ENCODE peak calls at places on chromosomes 4 and X, in five cellular contexts. E, J, L, K and N are unnamed samples.

GRCh38 chr4:181987392-181987791 is 255.8 kb upstream of the TENM3 start:
- DNase-seq in K (no peak), J (no peak), L (no peak), E (no peak), N (no peak)

GRCh38 chrX:149871940-149872339 is 9.0 kb upstream of the MAGEA8 start:
- DNase-seq in E (peak; percentile 24), K (no peak), J (no peak), L (no peak), N (no peak)

GRCh38 chrX:69152398-69152797 is 12.9 kb downstream of the PJA1 start:
- DNase-seq in E (peak; percentile 68), K (no peak), J (peak; percentile 7), L (peak; percentile 68), N (peak; percentile 43)

GRCh38 chr4:169314906-169315305 is 44.1 kb upstream of the SH3RF1 start:
- DNase-seq in J (peak; percentile 81), E (peak; percentile 50), L (peak; percentile 61), K (peak; percentile 70), N (no peak)

GRCh38 chr4:57190651-57191481 is 80.7 kb upstream of the IGFBP7 start:
- DNase-seq in L (no peak), K (peak; percentile 13), E (peak; percentile 57), J (peak; percentile 48), N (no peak)

GRCh38 chrX:2449135-2449886 is 51.5 kb downstream of the DHRSX start:
- DNase-seq in L (peak; percentile 8), E (no peak), K (no peak), J (no peak), N (no peak)

GRCh38 chr4:131348258-131348657 is 1800.8 kb upstream of the PCDH10 start:
- DNase-seq in K (no peak), E (no peak), J (no peak), L (no peak), N (no peak)

GRCh38 chr4:183398298-183399129 is 45.9 kb upstream of the CDKN2AIP start:
- DNase-seq in E (peak; percentile 78), L (peak; percentile 82), J (peak; percentile 67), K (peak; percentile 69), N (peak; percentile 82)

GRCh38 chr4:71270901-71271300 is 67.9 kb upstream of the SLC4A4 start:
- DNase-seq in K (peak; percentile 45), L (no peak), E (no peak), J (no peak), N (no peak)

GRCh38 chr4:188735082-188735481 is 595.8 kb downstream of the TRIML1 start:
- DNase-seq in K (no peak), J (no peak), L (no peak), E (no peak), N (no peak)

GRCh38 chr4:12041828-12042227 is 613.1 kb upstream of the HS3ST1 start:
- DNase-seq in L (no peak), K (no peak), E (no peak), J (no peak), N (no peak)
- TF ChIP-seq CTCF in L (no peak), K (no peak), E (no peak), J (peak; percentile 31), N (peak; percentile 59)

DNA sequence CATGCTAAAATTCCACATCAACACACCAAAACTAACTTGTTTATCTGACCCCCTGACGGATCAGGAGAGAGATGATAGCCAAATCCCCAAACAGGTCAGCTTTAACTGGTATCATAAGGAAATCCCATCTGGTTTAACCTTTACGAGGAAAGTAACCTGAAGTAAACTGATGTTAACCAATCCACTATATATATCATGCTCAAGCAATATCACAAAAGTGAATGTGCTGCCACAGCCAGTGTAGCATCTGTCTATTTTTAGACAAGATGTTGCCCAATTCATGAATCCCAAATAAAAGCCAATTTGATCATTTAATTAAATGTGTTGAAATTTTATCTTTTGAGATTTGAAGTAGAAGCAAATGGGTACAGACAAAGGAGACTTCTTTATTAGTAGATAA is 44.5 kb downstream of the EGF start:
- DNase-seq in L (no peak), E (no peak), K (no peak), J (no peak), N (no peak)
- TF ChIP-seq CTCF in L (no peak), E (no peak), K (no peak), J (no peak), N (no peak)

DNA sequence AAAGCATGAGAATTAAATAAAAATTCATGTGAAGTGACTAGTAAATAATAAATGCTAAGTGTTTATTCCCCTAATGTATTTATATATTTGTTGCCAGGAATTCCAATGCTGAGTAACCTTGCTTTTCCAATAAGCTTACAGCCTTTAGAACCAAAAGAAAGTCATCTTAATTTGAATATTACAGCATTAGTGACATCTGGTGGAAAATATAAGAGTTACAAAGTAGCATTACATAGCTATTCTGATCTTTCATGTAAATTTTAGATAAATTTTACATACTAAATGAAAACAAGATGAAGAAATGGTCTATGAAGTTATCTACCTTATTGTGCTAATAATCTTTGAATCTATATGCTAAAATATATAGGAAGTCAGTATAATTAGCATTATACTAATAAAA is 10.4 kb downstream of the MAD2L1 start:
- DNase-seq in E (no peak), J (no peak), K (peak; percentile 70), L (no peak), N (no peak)
- TF ChIP-seq CTCF in E (no peak), J (peak; percentile 41), K (peak; percentile 55), L (peak; percentile 43), N (peak; percentile 60)

GRCh38 chrX:9757366-9757765 is 8.3 kb downstream of the GPR143 start:
- DNase-seq in E (no peak), K (no peak), J (no peak), L (no peak), N (no peak)
- TF ChIP-seq CTCF in E (no peak), K (no peak), J (no peak), L (no peak), N (no peak)

GRCh38 chr4:79247695-79248394 is 78.0 kb downstream of the NAA11 start:
- DNase-seq in K (no peak), E (no peak), L (no peak), J (no peak), N (no peak)

GRCh38 chr4:79237836-79238235 is 88.0 kb downstream of the NAA11 start:
- DNase-seq in J (no peak), L (no peak), E (no peak), K (no peak), N (no peak)

DNA sequence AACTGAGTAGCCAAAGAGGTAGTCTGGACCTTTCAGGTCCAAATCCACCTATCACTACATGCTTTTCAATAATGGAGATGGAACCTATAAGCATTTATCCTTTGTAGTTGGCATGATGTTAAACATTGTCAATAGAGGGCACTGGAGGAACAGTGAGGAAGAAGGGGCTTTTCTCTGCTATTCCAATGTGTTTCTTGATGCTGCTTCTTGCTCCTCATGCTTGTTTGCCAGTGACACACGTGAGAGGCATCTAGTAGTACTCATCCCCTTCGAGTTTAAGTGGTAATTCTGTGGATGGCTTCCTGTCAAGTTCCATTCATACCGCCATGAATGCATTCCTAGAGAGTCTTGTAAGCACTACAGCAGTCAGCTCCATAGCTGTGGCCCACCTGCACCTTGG is 84.0 kb downstream of the NAA11 start:
- DNase-seq in J (no peak), L (no peak), K (peak; percentile 49), E (no peak), N (no peak)
- TF ChIP-seq CTCF in J (no peak), L (no peak), K (no peak), E (no peak), N (no peak)

DNA sequence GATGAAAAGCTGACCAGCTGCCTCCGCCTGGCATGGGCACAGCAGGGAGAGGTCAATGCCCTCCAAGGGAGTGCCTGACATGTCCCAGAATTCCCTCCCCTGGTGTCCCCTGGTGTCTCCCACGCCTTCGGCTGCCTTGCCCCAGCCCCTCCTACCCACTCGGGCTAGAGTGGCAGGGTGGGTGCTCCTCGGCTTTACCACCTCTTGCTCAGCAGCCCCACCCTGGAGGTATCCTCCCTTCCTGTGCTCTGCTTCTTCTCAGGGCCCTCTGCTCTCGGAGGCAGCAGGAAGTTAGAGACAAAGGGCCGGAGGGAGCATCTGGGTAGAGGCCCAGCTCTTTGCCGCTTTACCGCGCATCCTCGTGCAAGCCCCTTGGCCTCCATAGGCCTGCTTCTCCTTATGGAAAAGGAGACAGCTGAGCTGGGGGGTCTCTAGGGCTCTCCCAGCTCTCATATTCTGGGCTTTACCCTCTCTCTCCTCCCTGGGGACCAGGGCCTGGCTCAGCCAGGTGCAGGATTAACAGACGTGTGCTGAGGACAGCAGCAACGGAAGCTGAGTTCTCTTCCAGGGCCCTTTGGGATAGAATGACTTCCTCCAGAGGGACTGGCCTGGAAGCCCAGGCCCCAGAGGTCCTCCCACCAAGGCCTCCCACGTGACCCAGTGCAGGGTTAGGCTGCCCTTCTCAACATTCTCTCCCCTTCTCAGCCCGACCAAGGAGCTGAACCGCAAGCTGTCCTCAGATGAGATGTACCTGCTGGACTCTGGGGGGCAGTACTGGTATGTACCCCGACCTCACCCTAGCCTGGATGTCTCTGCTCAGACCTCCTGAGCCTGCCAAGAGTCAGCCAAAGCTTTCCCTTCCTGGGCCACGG is 17.2 kb downstream of the XPNPEP2 start:
- DNase-seq in L (no peak), J (no peak), K (no peak), E (no peak), N (no peak)
- TF ChIP-seq CTCF in L (no peak), J (no peak), K (no peak), E (no peak), N (no peak)

GRCh38 chr4:2177443-2178093 is 64.4 kb downstream of the HAUS3 start:
- DNase-seq in K (no peak), L (no peak), J (no peak), E (no peak), N (no peak)
- TF ChIP-seq CTCF in K (no peak), L (no peak), J (no peak), E (no peak), N (no peak)

GRCh38 chr4:74588350-74588749 is 143.4 kb downstream of the AREG start:
- DNase-seq in K (no peak), L (no peak), E (no peak), J (no peak), N (no peak)
- TF ChIP-seq CTCF in K (no peak), L (no peak), E (no peak), J (no peak), N (no peak)

GRCh38 chr4:103204114-103204513 is 6.0 kb upstream of the CENPE start:
- DNase-seq in E (no peak), J (no peak), L (no peak), K (no peak), N (no peak)
- TF ChIP-seq CTCF in E (no peak), J (no peak), L (peak; percentile 68), K (peak; percentile 37), N (peak; percentile 68)